ENCODE peak calls at places on chromosomes 11 and 22, in ten cellular contexts. One of them, this sample, is unnamed.

GRCh38 chr11:91299980-91300379 is 924.6 kb upstream of the FAT3 start:
- DNase-seq in stimulated activated CD4-positive, alpha-beta T cell treated with anti-CD3 and anti-CD28 coated beads, Interleukin-15, amount 100 ng/mL, for 24 hours: no peak
- DNase-seq in bronchial epithelial cell: peak; percentile 16
- DNase-seq in SW480: no peak
- DNase-seq in fibroblast of the aortic adventitia: no peak
- DNase-seq in activated CD4-positive, CD25-positive, alpha-beta regulatory T cell treated with anti-CD3 and anti-CD28 coated beads, Interleukin-2, amount 50 U/mL, for 16 hours: no peak
- DNase-seq in progenitor cell of endocrine pancreas: no peak
- DNase-seq in activated T-cell treated with anti-CD3 and anti-CD28 coated beads, Interleukin-2, amount 50 U/mL, for 48 hours: no peak
- DNase-seq in left colon: no peak
- DNase-seq in T-helper 1 cell: no peak
- DNase-seq in this sample: peak; percentile 54

GRCh38 chr11:131987703-131988102 is 617.3 kb downstream of the NTM start:
- DNase-seq in stimulated activated CD4-positive, alpha-beta T cell treated with anti-CD3 and anti-CD28 coated beads, Interleukin-15, amount 100 ng/mL, for 24 hours: no peak
- DNase-seq in bronchial epithelial cell: peak; percentile 84
- DNase-seq in SW480: no peak
- DNase-seq in fibroblast of the aortic adventitia: no peak
- DNase-seq in activated CD4-positive, CD25-positive, alpha-beta regulatory T cell treated with anti-CD3 and anti-CD28 coated beads, Interleukin-2, amount 50 U/mL, for 16 hours: no peak
- DNase-seq in progenitor cell of endocrine pancreas: no peak
- DNase-seq in activated T-cell treated with anti-CD3 and anti-CD28 coated beads, Interleukin-2, amount 50 U/mL, for 48 hours: no peak
- DNase-seq in left colon: no peak
- DNase-seq in T-helper 1 cell: no peak
- DNase-seq in this sample: no peak

GRCh38 chr22:37060801-37061610 is 9.5 kb downstream of the KCTD17 start:
- DNase-seq in stimulated activated CD4-positive, alpha-beta T cell treated with anti-CD3 and anti-CD28 coated beads, Interleukin-15, amount 100 ng/mL, for 24 hours: peak; percentile 79
- DNase-seq in bronchial epithelial cell: no peak
- DNase-seq in SW480: no peak
- DNase-seq in fibroblast of the aortic adventitia: no peak
- DNase-seq in activated CD4-positive, CD25-positive, alpha-beta regulatory T cell treated with anti-CD3 and anti-CD28 coated beads, Interleukin-2, amount 50 U/mL, for 16 hours: no peak
- DNase-seq in progenitor cell of endocrine pancreas: no peak
- DNase-seq in activated T-cell treated with anti-CD3 and anti-CD28 coated beads, Interleukin-2, amount 50 U/mL, for 48 hours: peak; percentile 76
- DNase-seq in left colon: no peak
- DNase-seq in T-helper 1 cell: peak; percentile 60
- DNase-seq in this sample: no peak

GRCh38 chr11:111604392-111605009 is 2.3 kb downstream of the SIK2 start:
- DNase-seq in stimulated activated CD4-positive, alpha-beta T cell treated with anti-CD3 and anti-CD28 coated beads, Interleukin-15, amount 100 ng/mL, for 24 hours: no peak
- DNase-seq in bronchial epithelial cell: peak; percentile 66
- DNase-seq in SW480: peak; percentile 67
- DNase-seq in fibroblast of the aortic adventitia: peak; percentile 60
- DNase-seq in activated CD4-positive, CD25-positive, alpha-beta regulatory T cell treated with anti-CD3 and anti-CD28 coated beads, Interleukin-2, amount 50 U/mL, for 16 hours: no peak
- DNase-seq in progenitor cell of endocrine pancreas: no peak
- DNase-seq in activated T-cell treated with anti-CD3 and anti-CD28 coated beads, Interleukin-2, amount 50 U/mL, for 48 hours: no peak
- DNase-seq in left colon: no peak
- DNase-seq in T-helper 1 cell: peak; percentile 58
- DNase-seq in this sample: peak; percentile 45

GRCh38 chr11:10414659-10415058 is 40.4 kb upstream of the AMPD3 start:
- DNase-seq in stimulated activated CD4-positive, alpha-beta T cell treated with anti-CD3 and anti-CD28 coated beads, Interleukin-15, amount 100 ng/mL, for 24 hours: peak; percentile 17
- DNase-seq in bronchial epithelial cell: no peak
- DNase-seq in SW480: no peak
- DNase-seq in fibroblast of the aortic adventitia: peak; percentile 50
- DNase-seq in activated CD4-positive, CD25-positive, alpha-beta regulatory T cell treated with anti-CD3 and anti-CD28 coated beads, Interleukin-2, amount 50 U/mL, for 16 hours: no peak
- DNase-seq in progenitor cell of endocrine pancreas: no peak
- DNase-seq in activated T-cell treated with anti-CD3 and anti-CD28 coated beads, Interleukin-2, amount 50 U/mL, for 48 hours: no peak
- DNase-seq in left colon: peak; percentile 45
- DNase-seq in T-helper 1 cell: peak; percentile 63
- DNase-seq in this sample: no peak

GRCh38 chr11:125141686-125142535 is 22.6 kb upstream of the PKNOX2 start:
- DNase-seq in stimulated activated CD4-positive, alpha-beta T cell treated with anti-CD3 and anti-CD28 coated beads, Interleukin-15, amount 100 ng/mL, for 24 hours: peak; percentile 69
- DNase-seq in bronchial epithelial cell: no peak
- DNase-seq in SW480: peak; percentile 4
- DNase-seq in fibroblast of the aortic adventitia: peak; percentile 36
- DNase-seq in activated CD4-positive, CD25-positive, alpha-beta regulatory T cell treated with anti-CD3 and anti-CD28 coated beads, Interleukin-2, amount 50 U/mL, for 16 hours: peak; percentile 21
- DNase-seq in progenitor cell of endocrine pancreas: peak; percentile 63
- DNase-seq in activated T-cell treated with anti-CD3 and anti-CD28 coated beads, Interleukin-2, amount 50 U/mL, for 48 hours: peak; percentile 69
- DNase-seq in left colon: no peak
- DNase-seq in T-helper 1 cell: no peak
- DNase-seq in this sample: peak; percentile 40

GRCh38 chr11:17208257-17208999 is 642 bp upstream of the PIK3C2A start:
- DNase-seq in stimulated activated CD4-positive, alpha-beta T cell treated with anti-CD3 and anti-CD28 coated beads, Interleukin-15, amount 100 ng/mL, for 24 hours: peak; percentile 58
- DNase-seq in bronchial epithelial cell: peak; percentile 81
- DNase-seq in SW480: peak; percentile 92
- DNase-seq in fibroblast of the aortic adventitia: peak; percentile 72
- DNase-seq in activated CD4-positive, CD25-positive, alpha-beta regulatory T cell treated with anti-CD3 and anti-CD28 coated beads, Interleukin-2, amount 50 U/mL, for 16 hours: peak; percentile 19
- DNase-seq in progenitor cell of endocrine pancreas: peak; percentile 56
- DNase-seq in activated T-cell treated with anti-CD3 and anti-CD28 coated beads, Interleukin-2, amount 50 U/mL, for 48 hours: peak; percentile 82
- DNase-seq in left colon: peak; percentile 72
- DNase-seq in T-helper 1 cell: peak; percentile 50
- DNase-seq in this sample: peak; percentile 77

GRCh38 chr11:129275825-129276224 is 83.7 kb upstream of the ARHGAP32 start:
- DNase-seq in stimulated activated CD4-positive, alpha-beta T cell treated with anti-CD3 and anti-CD28 coated beads, Interleukin-15, amount 100 ng/mL, for 24 hours: no peak
- DNase-seq in bronchial epithelial cell: no peak
- DNase-seq in SW480: no peak
- DNase-seq in fibroblast of the aortic adventitia: no peak
- DNase-seq in activated CD4-positive, CD25-positive, alpha-beta regulatory T cell treated with anti-CD3 and anti-CD28 coated beads, Interleukin-2, amount 50 U/mL, for 16 hours: no peak
- DNase-seq in progenitor cell of endocrine pancreas: no peak
- DNase-seq in activated T-cell treated with anti-CD3 and anti-CD28 coated beads, Interleukin-2, amount 50 U/mL, for 48 hours: no peak
- DNase-seq in left colon: no peak
- DNase-seq in T-helper 1 cell: no peak
- DNase-seq in this sample: no peak

GRCh38 chr11:45409587-45409986 is 123.4 kb upstream of the SYT13 start:
- DNase-seq in stimulated activated CD4-positive, alpha-beta T cell treated with anti-CD3 and anti-CD28 coated beads, Interleukin-15, amount 100 ng/mL, for 24 hours: no peak
- DNase-seq in bronchial epithelial cell: no peak
- DNase-seq in SW480: no peak
- DNase-seq in fibroblast of the aortic adventitia: no peak
- DNase-seq in activated CD4-positive, CD25-positive, alpha-beta regulatory T cell treated with anti-CD3 and anti-CD28 coated beads, Interleukin-2, amount 50 U/mL, for 16 hours: no peak
- DNase-seq in progenitor cell of endocrine pancreas: no peak
- DNase-seq in activated T-cell treated with anti-CD3 and anti-CD28 coated beads, Interleukin-2, amount 50 U/mL, for 48 hours: no peak
- DNase-seq in left colon: no peak
- DNase-seq in T-helper 1 cell: no peak
- DNase-seq in this sample: peak; percentile 26

GRCh38 chr11:12110714-12111481 is 508 bp downstream of the MICAL2 start:
- DNase-seq in stimulated activated CD4-positive, alpha-beta T cell treated with anti-CD3 and anti-CD28 coated beads, Interleukin-15, amount 100 ng/mL, for 24 hours: peak; percentile 56
- DNase-seq in bronchial epithelial cell: no peak
- DNase-seq in SW480: no peak
- DNase-seq in fibroblast of the aortic adventitia: peak; percentile 40
- DNase-seq in activated CD4-positive, CD25-positive, alpha-beta regulatory T cell treated with anti-CD3 and anti-CD28 coated beads, Interleukin-2, amount 50 U/mL, for 16 hours: no peak
- DNase-seq in progenitor cell of endocrine pancreas: no peak
- DNase-seq in activated T-cell treated with anti-CD3 and anti-CD28 coated beads, Interleukin-2, amount 50 U/mL, for 48 hours: no peak
- DNase-seq in left colon: peak; percentile 56
- DNase-seq in T-helper 1 cell: peak; percentile 46
- DNase-seq in this sample: peak; percentile 34

GRCh38 chr11:62832346-62833234 is at the start of gene TEX54:
- DNase-seq in stimulated activated CD4-positive, alpha-beta T cell treated with anti-CD3 and anti-CD28 coated beads, Interleukin-15, amount 100 ng/mL, for 24 hours: no peak
- DNase-seq in bronchial epithelial cell: peak; percentile 32
- DNase-seq in SW480: no peak
- DNase-seq in fibroblast of the aortic adventitia: no peak
- DNase-seq in activated CD4-positive, CD25-positive, alpha-beta regulatory T cell treated with anti-CD3 and anti-CD28 coated beads, Interleukin-2, amount 50 U/mL, for 16 hours: no peak
- DNase-seq in progenitor cell of endocrine pancreas: no peak
- DNase-seq in activated T-cell treated with anti-CD3 and anti-CD28 coated beads, Interleukin-2, amount 50 U/mL, for 48 hours: no peak
- DNase-seq in left colon: peak; percentile 33
- DNase-seq in T-helper 1 cell: no peak
- DNase-seq in this sample: no peak

GRCh38 chr11:70675697-70676374 is 277.5 kb downstream of the CTTN start:
- DNase-seq in stimulated activated CD4-positive, alpha-beta T cell treated with anti-CD3 and anti-CD28 coated beads, Interleukin-15, amount 100 ng/mL, for 24 hours: no peak
- DNase-seq in bronchial epithelial cell: no peak
- DNase-seq in SW480: peak; percentile 43
- DNase-seq in fibroblast of the aortic adventitia: no peak
- DNase-seq in activated CD4-positive, CD25-positive, alpha-beta regulatory T cell treated with anti-CD3 and anti-CD28 coated beads, Interleukin-2, amount 50 U/mL, for 16 hours: no peak
- DNase-seq in progenitor cell of endocrine pancreas: no peak
- DNase-seq in activated T-cell treated with anti-CD3 and anti-CD28 coated beads, Interleukin-2, amount 50 U/mL, for 48 hours: no peak
- DNase-seq in left colon: peak; percentile 70
- DNase-seq in T-helper 1 cell: no peak
- DNase-seq in this sample: no peak

GRCh38 chr11:125345706-125346561 is 150.1 kb downstream of the FEZ1 start:
- DNase-seq in stimulated activated CD4-positive, alpha-beta T cell treated with anti-CD3 and anti-CD28 coated beads, Interleukin-15, amount 100 ng/mL, for 24 hours: peak; percentile 63
- DNase-seq in bronchial epithelial cell: peak; percentile 27
- DNase-seq in SW480: peak; percentile 50
- DNase-seq in fibroblast of the aortic adventitia: peak; percentile 94
- DNase-seq in activated CD4-positive, CD25-positive, alpha-beta regulatory T cell treated with anti-CD3 and anti-CD28 coated beads, Interleukin-2, amount 50 U/mL, for 16 hours: no peak
- DNase-seq in progenitor cell of endocrine pancreas: peak; percentile 45
- DNase-seq in activated T-cell treated with anti-CD3 and anti-CD28 coated beads, Interleukin-2, amount 50 U/mL, for 48 hours: peak; percentile 69
- DNase-seq in left colon: peak; percentile 40
- DNase-seq in T-helper 1 cell: peak; percentile 3
- DNase-seq in this sample: peak; percentile 76

GRCh38 chr11:116891746-116892145 is 54.3 kb upstream of the APOA1 start:
- DNase-seq in stimulated activated CD4-positive, alpha-beta T cell treated with anti-CD3 and anti-CD28 coated beads, Interleukin-15, amount 100 ng/mL, for 24 hours: no peak
- DNase-seq in bronchial epithelial cell: no peak
- DNase-seq in SW480: no peak
- DNase-seq in fibroblast of the aortic adventitia: no peak
- DNase-seq in activated CD4-positive, CD25-positive, alpha-beta regulatory T cell treated with anti-CD3 and anti-CD28 coated beads, Interleukin-2, amount 50 U/mL, for 16 hours: no peak
- DNase-seq in progenitor cell of endocrine pancreas: no peak
- DNase-seq in activated T-cell treated with anti-CD3 and anti-CD28 coated beads, Interleukin-2, amount 50 U/mL, for 48 hours: no peak
- DNase-seq in left colon: no peak
- DNase-seq in T-helper 1 cell: no peak
- DNase-seq in this sample: no peak

GRCh38 chr22:19223617-19224016 is 45.1 kb upstream of the SLC25A1 start:
- DNase-seq in stimulated activated CD4-positive, alpha-beta T cell treated with anti-CD3 and anti-CD28 coated beads, Interleukin-15, amount 100 ng/mL, for 24 hours: no peak
- DNase-seq in bronchial epithelial cell: no peak
- DNase-seq in SW480: no peak
- DNase-seq in fibroblast of the aortic adventitia: no peak
- DNase-seq in activated CD4-positive, CD25-positive, alpha-beta regulatory T cell treated with anti-CD3 and anti-CD28 coated beads, Interleukin-2, amount 50 U/mL, for 16 hours: no peak
- DNase-seq in progenitor cell of endocrine pancreas: no peak
- DNase-seq in activated T-cell treated with anti-CD3 and anti-CD28 coated beads, Interleukin-2, amount 50 U/mL, for 48 hours: no peak
- DNase-seq in left colon: no peak
- DNase-seq in T-helper 1 cell: no peak
- DNase-seq in this sample: no peak

GRCh38 chr22:22394589-22394988 is 114.0 kb downstream of the ZNF280B start:
- DNase-seq in stimulated activated CD4-positive, alpha-beta T cell treated with anti-CD3 and anti-CD28 coated beads, Interleukin-15, amount 100 ng/mL, for 24 hours: no peak
- DNase-seq in bronchial epithelial cell: no peak
- DNase-seq in SW480: no peak
- DNase-seq in fibroblast of the aortic adventitia: no peak
- DNase-seq in activated CD4-positive, CD25-positive, alpha-beta regulatory T cell treated with anti-CD3 and anti-CD28 coated beads, Interleukin-2, amount 50 U/mL, for 16 hours: no peak
- DNase-seq in progenitor cell of endocrine pancreas: no peak
- DNase-seq in activated T-cell treated with anti-CD3 and anti-CD28 coated beads, Interleukin-2, amount 50 U/mL, for 48 hours: no peak
- DNase-seq in left colon: peak; percentile 37
- DNase-seq in T-helper 1 cell: no peak
- DNase-seq in this sample: no peak

GRCh38 chr11:69860796-69861445 is 41.7 kb upstream of the FGF3 start:
- DNase-seq in stimulated activated CD4-positive, alpha-beta T cell treated with anti-CD3 and anti-CD28 coated beads, Interleukin-15, amount 100 ng/mL, for 24 hours: no peak
- DNase-seq in bronchial epithelial cell: no peak
- DNase-seq in SW480: no peak
- DNase-seq in fibroblast of the aortic adventitia: no peak
- DNase-seq in activated CD4-positive, CD25-positive, alpha-beta regulatory T cell treated with anti-CD3 and anti-CD28 coated beads, Interleukin-2, amount 50 U/mL, for 16 hours: no peak
- DNase-seq in progenitor cell of endocrine pancreas: no peak
- DNase-seq in activated T-cell treated with anti-CD3 and anti-CD28 coated beads, Interleukin-2, amount 50 U/mL, for 48 hours: no peak
- DNase-seq in left colon: no peak
- DNase-seq in T-helper 1 cell: no peak
- DNase-seq in this sample: no peak

This sample was measured in MCF 10A.